ENCODE peak calls at places on chromosome 18, in nine cellular contexts. Y, U, M, J, Q, Z, S, I and X are unnamed samples.

GRCh38 chr18:61609131-61609530 is 275.9 kb downstream of the CDH20 start:
- DNase-seq in S (no peak), Z (peak), Y (no peak), M (no peak), U (no peak), I (no peak), Q (no peak), J (no peak), X (no peak)

GRCh38 chr18:60935046-60935445 is 398.2 kb upstream of the CDH20 start:
- DNase-seq in Y (no peak), I (no peak), U (no peak), M (no peak), S (no peak), Z (no peak), J (no peak), Q (no peak), X (no peak)

GRCh38 chr18:80245781-80246655 is 1.3 kb downstream of the PARD6G start:
- DNase-seq in Q (peak), S (peak), Y (no peak), M (no peak), U (no peak), Z (no peak), J (no peak), I (no peak), X (no peak)

GRCh38 chr18:48908916-48909315 is 41.8 kb downstream of the SMAD7 start:
- DNase-seq in J (no peak), I (no peak), Z (no peak), U (no peak), S (no peak), M (no peak), Q (no peak), Y (no peak), X (no peak)

GRCh38 chr18:79387615-79388014 is 8.1 kb upstream of the NFATC1 start:
- DNase-seq in I (no peak), Z (no peak), U (no peak), Q (no peak), J (no peak), S (no peak), M (no peak), Y (no peak), X (no peak)

GRCh38 chr18:1779587-1779986 is 791.7 kb downstream of the METTL4 start:
- DNase-seq in J (no peak), Y (no peak), U (no peak), S (no peak), M (no peak), I (no peak), Z (no peak), Q (no peak), X (no peak)

GRCh38 chr18:61882296-61883004 is 10.4 kb downstream of the RNF152 start:
- DNase-seq in Q (no peak), U (no peak), Y (no peak), I (no peak), S (no peak), M (no peak), J (no peak), Z (peak), X (no peak)

GRCh38 chr18:43863180-43863579 is 585.9 kb upstream of the SYT4 start:
- DNase-seq in M (no peak), I (no peak), U (no peak), J (peak), Y (no peak), Z (no peak), Q (no peak), S (no peak), X (no peak)

GRCh38 chr18:80246656-80247402 is 485 bp downstream of the PARD6G start:
- DNase-seq in Q (peak), Y (no peak), U (peak), M (no peak), S (no peak), I (no peak), J (no peak), Z (no peak), X (peak)

GRCh38 chr18:321839-322467 is 54.1 kb upstream of the THOC1 start:
- DNase-seq in Z (peak), M (no peak), S (no peak), Y (no peak), U (no peak), J (no peak), I (no peak), Q (no peak), X (no peak)

GRCh38 chr18:59612461-59612860 is 84.8 kb downstream of the CCBE1 start:
- DNase-seq in M (no peak), Y (no peak), U (no peak), Z (peak), I (no peak), Q (no peak), J (peak), S (no peak), X (peak)

GRCh38 chr18:59983506-59983905 is 83.7 kb downstream of the PMAIP1 start:
- DNase-seq in Y (no peak), M (no peak), Z (no peak), S (no peak), J (no peak), U (no peak), Q (no peak), I (no peak), X (no peak)

GRCh38 chr18:76260941-76261472 is 234.0 kb downstream of the ZNF516 start:
- DNase-seq in Y (no peak), M (no peak), Z (no peak), I (no peak), S (no peak), Q (no peak), U (no peak), J (no peak), X (no peak)

GRCh38 chr18:59623456-59624383 is 73.5 kb downstream of the CCBE1 start:
- DNase-seq in M (no peak), Q (no peak), Y (no peak), S (no peak), Z (peak), U (no peak), J (peak), I (no peak), X (peak)

GRCh38 chr18:35345460-35345921 is 1.3 kb upstream of the ZNF24 start:
- DNase-seq in Z (no peak), S (peak), I (peak), U (no peak), Q (peak), M (peak), Y (no peak), J (no peak), X (peak)

GRCh38 chr18:48683197-48683596 is 144.4 kb downstream of the CTIF start:
- DNase-seq in J (no peak), Q (no peak), S (no peak), M (no peak), I (no peak), Z (no peak), Y (no peak), U (no peak), X (no peak)

GRCh38 chr18:42086288-42086687 is 131.3 kb downstream of the PIK3C3 start:
- DNase-seq in U (no peak), J (no peak), M (no peak), Q (no peak), I (no peak), S (no peak), Z (peak), Y (no peak), X (peak)

GRCh38 chr18:50697509-50697908 is 122.3 kb downstream of the MRO start:
- DNase-seq in U (no peak), Z (no peak), J (no peak), Y (no peak), S (no peak), Q (no peak), M (no peak), I (no peak), X (no peak)

GRCh38 chr18:56789004-56789888 is 138.1 kb downstream of the WDR7 start:
- DNase-seq in I (no peak), Y (peak), U (peak), S (peak), M (no peak), Q (no peak), Z (peak), J (no peak), X (no peak)

GRCh38 chr18:55401275-55401620 is 186.7 kb downstream of the TCF4 start:
- DNase-seq in U (no peak), J (no peak), I (no peak), Z (peak), M (no peak), Y (no peak), Q (no peak), S (no peak), X (no peak)

GRCh38 chr18:77051581-77052296 is 80.8 kb downstream of the MBP start:
- DNase-seq in Y (no peak), I (no peak), S (no peak), Z (no peak), M (no peak), Q (no peak), J (no peak), U (no peak), X (no peak)

GRCh38 chr18:30623401-30624065 is 419.0 kb downstream of the DSC3 start:
- DNase-seq in Q (no peak), Z (no peak), U (no peak), S (no peak), J (no peak), Y (peak), I (no peak), M (no peak), X (no peak)

GRCh38 chr18:31931163-31931885 is 11.6 kb downstream of the TRAPPC8 start:
- DNase-seq in M (no peak), Z (peak), S (no peak), I (no peak), Y (no peak), Q (no peak), J (no peak), U (no peak), X (no peak)

GRCh38 chr18:28767781-28768211 is 590.9 kb upstream of the CDH2 start:
- DNase-seq in Y (no peak), U (no peak), M (no peak), J (no peak), Q (no peak), S (no peak), Z (peak), I (no peak), X (no peak)

GRCh38 chr18:47345996-47346395 is 94.5 kb upstream of the SKOR2 start:
- DNase-seq in Y (no peak), I (no peak), Z (no peak), U (no peak), M (no peak), J (no peak), S (no peak), Q (no peak), X (no peak)

GRCh38 chr18:6960656-6961055 is 156.9 kb downstream of the LAMA1 start:
- DNase-seq in Z (peak), I (no peak), Q (no peak), S (no peak), Y (peak), U (no peak), J (no peak), M (no peak), X (no peak)

GRCh38 chr18:33372442-33372841 is 68.1 kb downstream of the CCDC178 start:
- DNase-seq in Q (no peak), Z (no peak), Y (no peak), J (no peak), S (no peak), M (no peak), I (no peak), U (no peak), X (no peak)

GRCh38 chr18:56889621-56890020 is 238.5 kb downstream of the WDR7 start:
- DNase-seq in Y (no peak), I (no peak), S (no peak), Q (no peak), Z (no peak), U (no peak), J (no peak), M (no peak), X (no peak)

GRCh38 chr18:36942264-36942663 is 113.3 kb downstream of the KIAA1328 start:
- DNase-seq in J (no peak), Q (no peak), U (peak), S (peak), M (no peak), Z (peak), I (no peak), Y (peak), X (no peak)

GRCh38 chr18:61606068-61606660 is 272.9 kb downstream of the CDH20 start:
- DNase-seq in S (no peak), Z (peak), U (no peak), M (no peak), Y (peak), I (no peak), J (peak), Q (no peak), X (peak)

GRCh38 chr18:37207343-37207742 is 358.3 kb downstream of the CELF4 start:
- DNase-seq in S (no peak), Y (no peak), J (no peak), U (no peak), Q (no peak), Z (no peak), M (no peak), I (no peak), X (no peak)

GRCh38 chr18:3075491-3075890 is 62.5 kb upstream of the LPIN2 start:
- DNase-seq in Q (no peak), I (no peak), J (no peak), M (no peak), Z (no peak), S (no peak), Y (no peak), U (no peak), X (no peak)

GRCh38 chr18:75131455-75132000 is 77.4 kb downstream of the PTGR3 start:
- DNase-seq in Y (no peak), M (no peak), I (no peak), Q (no peak), Z (no peak), J (no peak), S (no peak), U (no peak), X (no peak)

GRCh38 chr18:13284330-13285027 is 65.9 kb downstream of the LDLRAD4 start:
- DNase-seq in Y (no peak), U (no peak), M (no peak), I (no peak), J (no peak), S (no peak), Q (no peak), Z (no peak), X (peak)

GRCh38 chr18:7512326-7512725 is 54.8 kb upstream of the PTPRM start:
- DNase-seq in J (no peak), Z (no peak), S (no peak), U (no peak), M (no peak), Y (no peak), Q (peak), I (peak), X (no peak)

GRCh38 chr18:23071285-23071684 is 64.0 kb upstream of the CABLES1 start:
- DNase-seq in Z (peak), M (peak), S (no peak), I (no peak), J (peak), U (peak), Q (peak), Y (no peak), X (peak)
- TF ChIP-seq POLR2A in Z (no peak), M (no peak), S (no peak), I (no peak), J (no peak), U (peak), Q (no peak), Y (no peak), X (no peak)

GRCh38 chr18:63970803-63971191 is 916 bp downstream of the SERPINB8 start:
- DNase-seq in S (no peak), I (no peak), Z (peak), J (peak), Y (no peak), M (no peak), U (no peak), Q (peak), X (peak)
- TF ChIP-seq POLR2A in S (no peak), I (no peak), Z (no peak), J (no peak), Y (no peak), M (no peak), U (no peak), Q (no peak), X (no peak)

DNA sequence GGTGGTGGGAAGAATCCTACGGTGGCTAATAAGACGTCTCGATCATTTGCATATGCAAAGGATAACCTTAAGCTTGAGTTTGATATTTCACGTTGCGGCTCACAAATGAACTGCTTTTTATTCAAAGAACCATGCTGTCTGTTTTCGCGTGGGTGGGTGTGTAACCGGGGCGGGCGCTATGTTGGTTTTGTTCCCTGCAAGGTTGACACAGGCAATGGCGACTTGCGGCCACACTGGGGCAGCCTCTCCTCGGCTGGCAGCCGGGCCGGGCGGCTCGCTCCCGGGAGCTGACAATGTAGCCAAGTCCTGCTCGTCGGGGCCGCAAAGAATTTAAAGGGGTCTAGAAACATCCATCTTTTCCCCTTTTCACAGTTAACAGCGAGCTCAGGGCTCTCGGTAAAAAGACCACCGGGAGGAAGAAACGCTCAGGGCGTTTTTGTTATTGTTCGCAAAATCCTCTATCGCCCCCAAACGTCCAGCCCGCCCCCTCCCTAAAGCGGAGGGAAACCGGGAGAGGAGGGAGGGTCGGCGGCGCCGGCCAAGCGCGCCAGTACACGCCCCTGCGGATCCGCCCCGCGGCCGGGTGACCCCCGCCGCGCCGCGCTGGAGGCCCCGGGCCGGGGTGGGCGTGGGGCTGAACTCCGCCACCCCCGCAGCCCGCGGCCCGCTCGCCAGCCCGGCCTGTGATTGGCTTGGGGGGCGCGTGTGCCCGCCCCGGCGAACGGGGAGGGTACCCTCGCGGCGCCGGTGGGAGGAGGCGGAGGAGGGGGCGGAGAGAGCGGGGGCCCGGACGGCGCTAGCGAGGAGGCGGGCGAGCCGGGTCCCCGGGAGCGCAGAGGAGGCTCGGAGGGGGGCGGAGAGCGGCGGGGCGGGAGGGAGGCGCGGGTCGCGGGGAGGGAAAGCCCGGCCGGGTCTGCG is at the start of gene NEDD4L:
- DNase-seq in Z (peak), S (peak), I (peak), Y (peak), J (peak), M (peak), Q (peak), U (peak), X (peak)
- TF ChIP-seq POLR2A in Z (peak), S (no peak), I (no peak), Y (no peak), J (no peak), M (no peak), Q (peak), U (no peak), X (no peak)

GRCh38 chr18:8608795-8609673 is at the start of gene RAB12:
- DNase-seq in Q (peak), J (peak), S (peak), Z (peak), U (peak), Y (peak), M (peak), I (peak), X (peak)
- TF ChIP-seq POLR2A in Q (peak), J (peak), S (peak), Z (peak), U (peak), Y (peak), M (no peak), I (peak), X (peak)

DNA sequence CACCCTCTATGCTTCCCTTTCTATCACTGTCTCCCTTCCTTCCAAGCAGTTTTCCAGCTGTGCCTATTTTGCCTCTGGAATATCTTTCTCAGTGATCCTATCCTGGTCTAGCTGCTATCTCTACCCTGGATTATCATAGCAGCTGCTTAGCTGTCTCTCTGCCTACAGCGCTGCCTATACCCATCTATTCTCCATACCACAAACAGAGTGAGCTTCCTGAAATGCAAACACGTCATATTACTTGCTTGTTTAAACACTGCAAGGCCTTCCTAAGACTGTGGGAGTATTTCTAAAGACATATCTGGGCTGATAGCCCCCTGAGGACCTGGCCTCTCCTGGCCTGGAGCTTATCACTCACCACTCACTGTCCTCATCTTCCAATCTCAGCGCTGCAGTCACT is 220.1 kb downstream of the NAPG start:
- DNase-seq in M (no peak), J (no peak), S (no peak), U (no peak), Q (no peak), I (no peak), Y (no peak), Z (no peak), X (no peak)
- TF ChIP-seq POLR2A in M (no peak), J (no peak), S (no peak), U (no peak), Q (no peak), I (no peak), Y (no peak), Z (no peak), X (no peak)